ENCODE peak calls at places on chromosomes 5 and 9, in six cellular contexts. One of them, this sample, is unnamed.

GRCh38 chr9:75483636-75484035 is 395.3 kb downstream of the OSTF1 start:
- DNase-seq in NCI-H1092 treated with DMSO at 0.1 percent for 48 hours: no peak
- DNase-seq in left ventricle myocardium inferior: no peak
- DNase-seq in activated CD4-positive, alpha-beta T cell treated with anti-CD3 and anti-CD28 coated beads, Interleukin-2, amount 10 ng/mL, durations not matched to agents 7 days and 5 days: no peak
- DNase-seq in Caki2: no peak
- DNase-seq in NCI-H187 treated with DMSO at 0.1 percent for 48 hours: no peak
- DNase-seq in this sample: no peak

GRCh38 chr9:101485873-101486692 is 47.6 kb upstream of the RNF20 start:
- DNase-seq in NCI-H1092 treated with DMSO at 0.1 percent for 48 hours: peak
- DNase-seq in left ventricle myocardium inferior: peak
- DNase-seq in activated CD4-positive, alpha-beta T cell treated with anti-CD3 and anti-CD28 coated beads, Interleukin-2, amount 10 ng/mL, durations not matched to agents 7 days and 5 days: no peak
- DNase-seq in Caki2: peak
- DNase-seq in NCI-H187 treated with DMSO at 0.1 percent for 48 hours: no peak
- DNase-seq in this sample: no peak

GRCh38 chr9:21412109-21412508 is 3.2 kb downstream of the IFNA8 start:
- DNase-seq in NCI-H1092 treated with DMSO at 0.1 percent for 48 hours: no peak
- DNase-seq in left ventricle myocardium inferior: no peak
- DNase-seq in activated CD4-positive, alpha-beta T cell treated with anti-CD3 and anti-CD28 coated beads, Interleukin-2, amount 10 ng/mL, durations not matched to agents 7 days and 5 days: no peak
- DNase-seq in Caki2: no peak
- DNase-seq in NCI-H187 treated with DMSO at 0.1 percent for 48 hours: no peak
- DNase-seq in this sample: no peak

GRCh38 chr9:132055756-132056155 is 23.9 kb downstream of the MED27 start:
- DNase-seq in NCI-H1092 treated with DMSO at 0.1 percent for 48 hours: no peak
- DNase-seq in left ventricle myocardium inferior: no peak
- DNase-seq in activated CD4-positive, alpha-beta T cell treated with anti-CD3 and anti-CD28 coated beads, Interleukin-2, amount 10 ng/mL, durations not matched to agents 7 days and 5 days: no peak
- DNase-seq in Caki2: no peak
- DNase-seq in NCI-H187 treated with DMSO at 0.1 percent for 48 hours: no peak
- DNase-seq in this sample: no peak

GRCh38 chr5:159891371-159891770 is 24.9 kb upstream of the ADRA1B start:
- DNase-seq in NCI-H1092 treated with DMSO at 0.1 percent for 48 hours: no peak
- DNase-seq in left ventricle myocardium inferior: no peak
- DNase-seq in activated CD4-positive, alpha-beta T cell treated with anti-CD3 and anti-CD28 coated beads, Interleukin-2, amount 10 ng/mL, durations not matched to agents 7 days and 5 days: no peak
- DNase-seq in Caki2: peak
- DNase-seq in NCI-H187 treated with DMSO at 0.1 percent for 48 hours: no peak
- DNase-seq in this sample: no peak

GRCh38 chr5:120808606-120809005 is 344.5 kb downstream of the PRR16 start:
- DNase-seq in NCI-H1092 treated with DMSO at 0.1 percent for 48 hours: no peak
- DNase-seq in left ventricle myocardium inferior: no peak
- DNase-seq in activated CD4-positive, alpha-beta T cell treated with anti-CD3 and anti-CD28 coated beads, Interleukin-2, amount 10 ng/mL, durations not matched to agents 7 days and 5 days: no peak
- DNase-seq in Caki2: no peak
- DNase-seq in NCI-H187 treated with DMSO at 0.1 percent for 48 hours: no peak
- DNase-seq in this sample: no peak

GRCh38 chr5:140113180-140113698 is 670 bp upstream of the PURA start:
- DNase-seq in NCI-H1092 treated with DMSO at 0.1 percent for 48 hours: no peak
- DNase-seq in left ventricle myocardium inferior: peak
- DNase-seq in activated CD4-positive, alpha-beta T cell treated with anti-CD3 and anti-CD28 coated beads, Interleukin-2, amount 10 ng/mL, durations not matched to agents 7 days and 5 days: peak
- DNase-seq in Caki2: no peak
- DNase-seq in NCI-H187 treated with DMSO at 0.1 percent for 48 hours: no peak
- DNase-seq in this sample: no peak

GRCh38 chr5:67257063-67257462 is 60.5 kb upstream of the CD180 start:
- DNase-seq in NCI-H1092 treated with DMSO at 0.1 percent for 48 hours: no peak
- DNase-seq in left ventricle myocardium inferior: no peak
- DNase-seq in activated CD4-positive, alpha-beta T cell treated with anti-CD3 and anti-CD28 coated beads, Interleukin-2, amount 10 ng/mL, durations not matched to agents 7 days and 5 days: no peak
- DNase-seq in Caki2: no peak
- DNase-seq in NCI-H187 treated with DMSO at 0.1 percent for 48 hours: no peak
- DNase-seq in this sample: no peak

GRCh38 chr9:1267141-1267570 is 217.0 kb downstream of the DMRT2 start:
- DNase-seq in NCI-H1092 treated with DMSO at 0.1 percent for 48 hours: no peak
- DNase-seq in left ventricle myocardium inferior: no peak
- DNase-seq in activated CD4-positive, alpha-beta T cell treated with anti-CD3 and anti-CD28 coated beads, Interleukin-2, amount 10 ng/mL, durations not matched to agents 7 days and 5 days: no peak
- DNase-seq in Caki2: no peak
- DNase-seq in NCI-H187 treated with DMSO at 0.1 percent for 48 hours: no peak
- DNase-seq in this sample: no peak

GRCh38 chr5:97182571-97183099 is 412 bp downstream of the RIOK2 start:
- DNase-seq in NCI-H1092 treated with DMSO at 0.1 percent for 48 hours: no peak
- DNase-seq in left ventricle myocardium inferior: no peak
- DNase-seq in activated CD4-positive, alpha-beta T cell treated with anti-CD3 and anti-CD28 coated beads, Interleukin-2, amount 10 ng/mL, durations not matched to agents 7 days and 5 days: no peak
- DNase-seq in Caki2: no peak
- DNase-seq in NCI-H187 treated with DMSO at 0.1 percent for 48 hours: no peak
- DNase-seq in this sample: no peak

This sample was measured in T47D.